ENCODE peak calls at places on chromosomes 1 and 21, in four cellular contexts. H is HFF-Myc; G is activated CD8-positive, alpha-beta memory T cell treated with anti-CD3 and anti-CD28 coated beads, Interleukin-2, amount 50 U/mL, for 4 hours; Y is aorta. N is an unnamed sample.

GRCh38 chr1:30687886-30688285 is 35.5 kb downstream of the MATN1 start:
- DNase-seq in H (no peak), G (no peak), Y (no peak), N (no peak)

GRCh38 chr1:1892079-1892762 is 1.3 kb upstream of the GNB1 start:
- DNase-seq in H (no peak), G (no peak), Y (no peak), N (peak)

GRCh38 chr1:72845342-72845741 is 563.0 kb upstream of the NEGR1 start:
- DNase-seq in H (no peak), G (no peak), Y (peak), N (no peak)

GRCh38 chr1:109312246-109312645 is 5.4 kb upstream of the MYBPHL start:
- DNase-seq in H (no peak), G (no peak), Y (no peak), N (no peak)

GRCh38 chr1:36650200-36651065 is 167.7 kb upstream of the CSF3R start:
- DNase-seq in H (peak), G (peak), Y (peak), N (no peak)

GRCh38 chr1:51623025-51623424 is 6.1 kb downstream of the OSBPL9 start:
- DNase-seq in H (no peak), G (no peak), Y (no peak), N (no peak)

GRCh38 chr1:227945891-227946623 is 1.7 kb downstream of the WNT9A start:
- DNase-seq in H (peak), G (no peak), Y (peak), N (peak)

GRCh38 chr1:55235722-55236121 is 20.6 kb upstream of the USP24 start:
- DNase-seq in H (peak), G (no peak), Y (no peak), N (no peak)

GRCh38 chr1:161089251-161089924 is at the start of gene NECTIN4:
- DNase-seq in H (no peak), G (no peak), Y (no peak), N (peak)

GRCh38 chr1:248897412-248898337 is 8.4 kb upstream of the PGBD2 start:
- DNase-seq in H (no peak), G (no peak), Y (no peak), N (no peak)

GRCh38 chr1:117852846-117853555 is 76.4 kb downstream of the GDAP2 start:
- DNase-seq in H (no peak), G (no peak), Y (no peak), N (no peak)

GRCh38 chr1:167052389-167052788 is 37.8 kb downstream of the GPA33 start:
- DNase-seq in H (no peak), G (no peak), Y (no peak), N (no peak)

GRCh38 chr21:17089121-17089520 is 423.7 kb upstream of the CXADR start:
- DNase-seq in H (no peak), G (no peak), Y (no peak), N (no peak)

GRCh38 chr1:12798911-12799310 is 7.7 kb downstream of the PRAMEF1 start:
- DNase-seq in H (no peak), G (no peak), Y (no peak), N (no peak)

GRCh38 chr1:79044974-79045650 is 38.6 kb upstream of the ADGRL4 start:
- DNase-seq in H (no peak), G (no peak), Y (peak), N (no peak)

GRCh38 chr1:156233421-156234127 is 8.4 kb upstream of the BGLAP start:
- DNase-seq in H (peak), G (no peak), Y (no peak), N (no peak)

GRCh38 chr1:15417365-15417934 is 7.8 kb downstream of the EFHD2 start:
- DNase-seq in H (peak), G (peak), Y (peak), N (no peak)

GRCh38 chr1:62962794-62963776 is 179.2 kb downstream of the ATG4C start:
- DNase-seq in H (no peak), G (no peak), Y (no peak), N (no peak)

GRCh38 chr1:95650631-95651030 is 416.6 kb downstream of the RWDD3 start:
- DNase-seq in H (no peak), G (no peak), Y (no peak), N (no peak)

GRCh38 chr1:179217943-179218507 is 11.5 kb downstream of the ABL2 start:
- DNase-seq in H (no peak), G (no peak), Y (no peak), N (no peak)

GRCh38 chr1:26401891-26402290 is 8.7 kb upstream of the LIN28A start:
- DNase-seq in H (no peak), G (no peak), Y (no peak), N (no peak)

N was measured in kidney.